ENCODE peak calls at places on chromosomes 5 and 9, in seven cellular contexts. Q is A549, H is SK-N-SH, M is IMR-90, X is H1, K is HepG2, J is K562. B is an unnamed sample.

GRCh38 chr5:108687599-108688220 is 60.0 kb upstream of the FER start:
- DNase-seq in X (no peak), H (no peak), K (no peak), M (no peak), Q (no peak), J (no peak), B (no peak)

GRCh38 chr5:31066655-31067328 is 126.7 kb upstream of the CDH6 start:
- DNase-seq in J (no peak), K (no peak), H (no peak), Q (no peak), M (peak; percentile 62), X (no peak), B (no peak)

GRCh38 chr5:135031813-135032612 is 2.0 kb downstream of the PITX1 start:
- DNase-seq in X (no peak), M (no peak), H (no peak), J (peak; percentile 35), K (peak; percentile 43), Q (no peak), B (no peak)

GRCh38 chr9:4292781-4293180 is 7.1 kb downstream of the GLIS3 start:
- DNase-seq in K (no peak), X (no peak), M (peak; percentile 17), H (no peak), J (no peak), Q (peak; percentile 65), B (no peak)

GRCh38 chr9:99824378-99825157 is 2.9 kb downstream of the NR4A3 start:
- DNase-seq in K (peak; percentile 25), Q (no peak), J (peak; percentile 30), H (peak; percentile 66), M (no peak), X (peak; percentile 93), B (no peak)

GRCh38 chr9:132647355-132647754 is 22.4 kb downstream of the DDX31 start:
- DNase-seq in J (no peak), K (no peak), X (no peak), Q (no peak), M (peak; percentile 100), H (no peak), B (no peak)

GRCh38 chr5:149310947-149311675 is 34.2 kb upstream of the GRPEL2 start:
- DNase-seq in Q (peak; percentile 19), X (no peak), M (peak; percentile 83), K (no peak), J (no peak), H (no peak), B (no peak)

GRCh38 chr9:4574657-4575243 is 84.5 kb downstream of the SLC1A1 start:
- DNase-seq in K (no peak), H (no peak), X (no peak), M (no peak), Q (no peak), J (no peak), B (no peak)

GRCh38 chr5:71939452-71939932 is 167.8 kb upstream of the MAP1B start:
- DNase-seq in J (no peak), M (no peak), K (no peak), Q (peak; percentile 46), H (peak; percentile 22), X (no peak), B (no peak)

GRCh38 chr5:101943784-101944183 is 352.3 kb downstream of the SLCO4C1 start:
- DNase-seq in J (no peak), X (no peak), Q (no peak), H (no peak), M (no peak), K (no peak), B (no peak)

GRCh38 chr5:98101131-98101530 is 672.3 kb upstream of the RGMB start:
- DNase-seq in H (no peak), M (no peak), Q (no peak), X (no peak), K (no peak), J (no peak), B (no peak)

GRCh38 chr9:37574241-37574721 is 1.9 kb downstream of the FBXO10 start:
- DNase-seq in Q (no peak), J (no peak), H (peak; percentile 25), K (no peak), X (no peak), M (peak; percentile 62), B (no peak)

GRCh38 chr5:112914584-112914983 is 7.4 kb downstream of the REEP5 start:
- DNase-seq in X (no peak), M (peak; percentile 60), H (no peak), Q (no peak), J (peak; percentile 65), K (no peak), B (no peak)

GRCh38 chr9:88322906-88323566 is 65.2 kb upstream of the SPIN1 start:
- DNase-seq in X (no peak), K (no peak), Q (no peak), M (peak; percentile 29), H (no peak), J (no peak), B (no peak)

GRCh38 chr5:31587546-31587945 is 51.4 kb upstream of the PDZD2 start:
- DNase-seq in J (no peak), Q (no peak), M (no peak), K (no peak), X (no peak), H (no peak), B (no peak)

GRCh38 chr5:107571621-107572489 is 98.9 kb downstream of the EFNA5 start:
- DNase-seq in K (peak; percentile 66), H (peak; percentile 75), M (peak; percentile 84), X (peak; percentile 98), Q (peak; percentile 96), J (peak; percentile 83), B (peak; percentile 83)

GRCh38 chr9:88651682-88652633 is 117.0 kb downstream of the NXNL2 start:
- DNase-seq in X (no peak), J (peak; percentile 53), Q (peak; percentile 83), K (no peak), M (peak; percentile 99), H (no peak), B (no peak)

DNA sequence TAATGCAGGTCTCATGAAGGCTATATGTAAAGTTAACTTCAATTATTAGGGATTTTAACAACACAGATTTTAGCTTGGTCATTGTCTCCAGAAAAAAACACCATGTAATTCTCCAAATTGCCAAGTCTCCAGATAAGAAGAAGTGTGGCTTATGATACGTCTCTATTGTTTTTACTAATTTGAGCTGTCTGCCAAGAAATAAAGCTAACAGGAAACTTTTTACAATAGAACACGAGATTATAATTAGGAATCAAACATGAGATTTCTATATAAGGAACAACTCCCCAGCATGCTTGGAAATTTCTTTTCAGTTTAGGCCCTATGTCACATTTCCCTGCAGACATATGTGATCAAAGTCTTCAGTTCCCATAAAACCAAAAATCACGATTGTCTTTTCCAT is 142.7 kb downstream of the MCTP1 start:
- DNase-seq in M (no peak), Q (no peak), J (no peak), H (no peak), X (no peak), K (no peak), B (no peak)
- TF ChIP-seq RFX5 in M (no peak), Q (no peak), J (no peak), H (no peak), X (no peak), K (no peak), B (no peak)

GRCh38 chr9:35203531-35203930 is 41.7 kb downstream of the UNC13B start:
- DNase-seq in Q (no peak), M (no peak), X (no peak), J (no peak), H (no peak), K (no peak), B (no peak)
- TF ChIP-seq RFX5 in Q (no peak), M (no peak), X (no peak), J (no peak), H (no peak), K (no peak), B (no peak)

GRCh38 chr9:92949266-92949982 is 2.1 kb downstream of the FGD3 start:
- DNase-seq in X (no peak), K (no peak), H (no peak), J (no peak), M (no peak), Q (no peak), B (no peak)

GRCh38 chr9:92954078-92954861 is 6.9 kb downstream of the FGD3 start:
- DNase-seq in J (no peak), X (no peak), M (no peak), K (no peak), H (no peak), Q (no peak), B (peak; percentile 61)

GRCh38 chr9:92950359-92950955 is 3.1 kb downstream of the FGD3 start:
- DNase-seq in J (no peak), Q (no peak), X (no peak), M (no peak), H (no peak), K (no peak), B (no peak)

GRCh38 chr9:92954886-92955285 is 7.6 kb downstream of the FGD3 start:
- DNase-seq in H (no peak), M (no peak), X (no peak), Q (no peak), K (no peak), J (no peak), B (no peak)

DNA sequence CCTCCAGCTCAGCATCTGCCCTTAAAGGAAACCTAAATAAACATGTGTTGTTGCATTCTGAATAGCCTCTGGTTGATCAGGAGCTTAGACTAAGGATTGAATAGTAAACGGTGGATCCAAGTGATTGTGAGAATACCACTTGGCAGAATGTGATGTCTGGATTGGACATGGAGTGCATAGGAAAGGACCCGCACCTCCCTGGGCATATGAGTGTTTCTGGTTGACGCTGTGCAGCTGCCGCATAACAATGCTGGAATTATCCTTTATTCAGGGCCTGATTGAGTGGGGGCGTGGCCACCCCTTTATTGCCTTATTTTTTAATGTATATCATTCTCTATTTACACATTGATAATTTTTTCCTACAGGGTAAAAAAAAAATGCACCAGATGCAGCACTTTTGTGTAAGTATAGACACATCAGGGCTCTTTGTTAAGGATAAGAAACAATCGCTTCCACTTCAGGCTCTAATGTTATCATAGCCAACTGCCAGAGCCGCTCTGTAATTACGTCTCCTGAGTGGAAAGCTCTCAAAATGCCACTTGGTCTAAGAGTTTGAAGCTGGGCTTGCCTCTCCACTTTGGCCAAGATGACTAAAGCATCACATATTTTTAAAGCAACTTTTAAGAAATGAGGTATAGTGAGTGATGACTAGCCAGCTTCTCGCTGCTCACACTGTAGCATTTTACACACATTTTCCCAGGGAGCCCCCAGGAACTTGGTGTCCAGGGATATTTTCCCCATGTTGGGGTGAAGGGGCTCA is 5.7 kb downstream of the FGD3 start:
- DNase-seq in X (no peak), K (no peak), Q (no peak), M (no peak), J (no peak), H (peak; percentile 52), B (no peak)
- TF ChIP-seq RFX5 in X (no peak), K (no peak), Q (no peak), M (no peak), J (no peak), H (no peak), B (no peak)

GRCh38 chr5:51156838-51157237 is 226.4 kb upstream of the ISL1 start:
- DNase-seq in Q (no peak), J (no peak), M (no peak), K (no peak), H (no peak), X (no peak), B (no peak)
- TF ChIP-seq RFX5 in Q (no peak), J (no peak), M (no peak), K (no peak), H (no peak), X (no peak), B (no peak)